ENCODE peak calls at places on chromosome 10, in five cellular contexts. G is fibroblast of the aortic adventitia; P is IMR-90; U is upper lobe of right lung; R is CD4-positive, alpha-beta T cell. O is an unnamed sample.

GRCh38 chr10:19952611-19953010 is 136.4 kb downstream of the PLXDC2 start:
- DNase-seq in R (no peak), U (no peak), P (no peak), G (no peak), O (no peak)

GRCh38 chr10:47257396-47258120 is 42.4 kb upstream of the GDF10 start:
- DNase-seq in U (no peak), P (peak), G (peak), R (peak), O (peak)

GRCh38 chr10:49187950-49188761 is at the start of gene TMEM273:
- DNase-seq in R (no peak), G (no peak), U (peak), P (no peak), O (peak)

GRCh38 chr10:86410542-86411124 is 44.0 kb upstream of the GRID1 start:
- DNase-seq in G (peak), P (peak), R (no peak), U (no peak), O (peak)

GRCh38 chr10:45460235-45460878 is 86.3 kb downstream of the ALOX5 start:
- DNase-seq in R (no peak), P (no peak), G (no peak), U (no peak), O (no peak)

GRCh38 chr10:126892873-126893175 is 12.4 kb upstream of the DOCK1 start:
- DNase-seq in U (no peak), R (no peak), P (no peak), G (no peak), O (no peak)

GRCh38 chr10:125231813-125232475 is 71.6 kb upstream of the CTBP2 start:
- DNase-seq in P (no peak), R (no peak), G (no peak), U (no peak), O (no peak)

GRCh38 chr10:14063531-14064317 is 267.0 kb downstream of the FRMD4A start:
- DNase-seq in P (peak), R (no peak), G (peak), U (no peak), O (peak)

GRCh38 chr10:120581496-120581895 is 124.5 kb downstream of the PLPP4 start:
- DNase-seq in U (no peak), P (no peak), G (no peak), R (no peak), O (no peak)

GRCh38 chr10:45370202-45370955 is 3.6 kb upstream of the ALOX5 start:
- DNase-seq in G (no peak), P (no peak), R (no peak), U (no peak), O (no peak)

GRCh38 chr10:86651631-86652331 is 2.6 kb upstream of the OPN4 start:
- DNase-seq in U (peak), P (no peak), G (no peak), R (no peak), O (no peak)

GRCh38 chr10:98920807-98921206 is 314.8 kb downstream of the HPSE2 start:
- DNase-seq in R (no peak), U (no peak), G (no peak), P (peak), O (no peak)

GRCh38 chr10:127907411-127908105 is 655 bp downstream of the PTPRE start:
- DNase-seq in R (no peak), P (no peak), G (peak), U (peak), O (peak)

GRCh38 chr10:68330852-68331454 is 911 bp upstream of the HNRNPH3 start:
- DNase-seq in U (no peak), R (peak), G (peak), P (peak), O (no peak)

GRCh38 chr10:65620404-65621048 is 1305.3 kb upstream of the LRRTM3 start:
- DNase-seq in R (no peak), P (no peak), G (no peak), U (no peak), O (no peak)

GRCh38 chr10:86673216-86673826 is 5.0 kb downstream of the LDB3 start:
- DNase-seq in U (no peak), P (no peak), R (no peak), G (no peak), O (no peak)

GRCh38 chr10:68202965-68203358 is 29.0 kb downstream of the ATOH7 start:
- DNase-seq in R (no peak), G (peak), U (no peak), P (peak), O (peak)

DNA sequence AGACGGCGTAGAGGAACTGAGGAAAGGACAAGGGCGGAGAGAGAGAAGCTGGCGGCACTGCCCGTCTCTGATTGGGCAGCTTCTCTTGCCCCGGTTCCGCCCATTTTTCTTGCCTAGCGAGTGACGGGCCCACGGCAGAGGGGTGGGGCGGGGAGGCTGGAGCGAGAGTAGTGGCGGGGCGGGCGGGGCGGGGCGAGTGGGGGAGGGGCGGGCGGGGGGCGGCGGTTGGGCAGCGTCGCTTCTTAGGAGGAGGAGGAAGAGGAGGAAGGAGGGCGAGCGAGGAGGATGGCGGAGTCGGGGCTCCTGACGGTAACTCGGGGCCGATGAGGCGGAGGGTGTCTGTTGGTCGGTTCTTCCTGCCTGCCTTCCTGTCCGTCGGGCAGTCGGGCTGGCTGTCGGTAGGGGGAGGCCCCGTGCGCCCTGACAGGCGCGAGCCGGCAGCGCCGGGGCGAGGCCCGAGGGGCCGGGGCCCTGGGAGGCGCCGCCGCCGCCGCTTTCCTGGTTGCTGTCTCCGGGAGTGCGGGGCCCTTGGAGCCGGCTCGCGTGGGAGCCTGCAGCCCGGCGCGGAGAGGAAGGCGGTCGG is at the start of gene SHOC2:
- DNase-seq in U (peak), P (no peak), G (no peak), R (peak), O (no peak)
- TF ChIP-seq CTCF in U (peak), P (peak), G (peak), R (peak), O (peak)

DNA sequence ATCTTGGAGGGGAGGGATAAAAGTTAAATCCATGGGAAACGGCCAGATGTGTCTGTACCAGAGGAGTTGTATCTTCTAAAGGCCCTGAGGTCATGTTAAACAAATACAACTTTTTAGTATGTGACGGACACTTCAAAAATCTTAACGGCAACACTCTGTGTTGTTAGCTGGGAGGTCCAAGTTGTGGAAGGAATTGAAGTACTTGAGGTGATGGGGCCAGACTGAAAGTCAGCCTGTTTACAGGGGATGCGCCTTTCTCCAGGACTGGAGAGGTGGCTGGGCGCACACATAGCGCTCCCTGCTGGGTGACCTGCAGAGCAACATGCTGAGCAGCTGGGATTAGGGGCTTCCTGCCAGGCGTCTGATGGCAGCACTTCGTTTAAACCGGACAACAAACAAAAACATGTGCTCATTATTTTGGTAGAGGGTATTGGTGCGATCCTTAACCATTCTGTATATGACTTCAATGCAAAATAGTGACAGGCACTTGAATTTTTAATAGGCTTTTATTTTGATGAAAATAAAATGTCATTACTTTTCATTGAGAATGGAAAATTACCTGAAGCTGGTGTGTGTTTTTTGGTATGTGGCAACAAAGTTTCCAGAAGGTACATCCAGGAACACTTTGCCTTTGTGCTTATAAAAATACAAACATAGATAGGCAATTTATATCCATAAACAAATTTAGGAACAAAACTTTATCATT is 198.2 kb downstream of the MLLT10 start:
- DNase-seq in U (no peak), P (peak), G (peak), R (no peak), O (peak)
- TF ChIP-seq CTCF in U (peak), P (peak), G (peak), R (peak), O (peak)

GRCh38 chr10:25758041-25758457 is 176.0 kb upstream of the MYO3A start:
- DNase-seq in P (no peak), R (no peak), U (no peak), G (peak), O (peak)
- TF ChIP-seq CTCF in P (no peak), R (no peak), U (peak), G (peak), O (peak)

DNA sequence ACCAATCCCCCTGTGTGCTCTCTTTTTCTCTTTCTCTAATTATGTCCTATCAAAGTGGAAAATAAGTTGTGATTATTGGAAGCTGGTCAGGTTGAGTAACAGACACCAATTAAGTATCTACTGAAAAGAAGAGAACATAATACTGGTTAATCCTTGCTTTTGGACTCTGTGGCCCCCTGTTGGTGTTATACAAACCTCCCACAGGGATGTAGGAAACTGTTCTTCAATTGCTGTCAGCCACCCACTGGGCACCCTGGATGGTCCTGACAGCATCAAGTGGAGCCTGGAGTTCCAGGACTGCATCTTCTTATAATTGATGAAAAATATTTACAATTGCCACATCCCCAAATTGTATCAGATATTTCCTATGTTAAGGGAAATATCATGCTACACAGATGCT is 939.7 kb downstream of the KCNMA1 start:
- DNase-seq in G (no peak), P (no peak), R (no peak), U (no peak), O (no peak)
- TF ChIP-seq CTCF in G (no peak), P (no peak), R (no peak), U (no peak), O (no peak)

DNA sequence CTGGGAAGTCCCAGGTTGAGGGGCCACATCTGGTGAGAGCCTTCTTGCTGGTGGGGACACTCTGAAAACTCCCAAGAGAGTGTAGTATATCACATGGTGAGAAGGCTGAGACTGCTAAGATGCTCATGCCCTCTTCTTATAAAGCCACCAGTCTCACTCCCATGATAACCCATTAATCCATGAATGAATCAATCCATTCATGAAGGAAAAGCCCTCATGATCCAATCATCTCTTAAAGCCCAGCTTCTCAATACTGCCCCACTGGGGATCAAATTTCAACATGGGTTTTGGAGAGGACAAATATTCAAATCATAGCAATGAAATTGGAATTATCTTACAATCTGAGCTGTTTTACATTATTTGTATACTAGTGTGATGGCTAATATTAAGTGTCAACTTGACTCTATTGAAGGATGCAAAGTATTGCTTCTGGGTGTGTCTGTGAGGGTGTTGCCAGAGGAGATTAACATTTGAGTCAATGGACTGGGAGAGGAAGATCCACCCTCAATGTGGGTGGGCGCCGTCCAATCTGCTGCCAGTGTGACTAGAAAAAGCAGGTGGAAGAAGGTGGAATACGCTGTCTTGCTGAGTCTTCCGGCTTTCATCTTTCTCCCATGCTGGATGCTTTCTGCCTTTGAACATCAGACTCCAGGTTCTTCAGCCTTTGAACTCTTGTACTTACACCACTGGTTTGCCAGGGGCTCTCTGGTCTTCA is 14.3 kb upstream of the UBE2D1 start:
- DNase-seq in G (no peak), P (no peak), R (no peak), U (no peak), O (no peak)
- TF ChIP-seq CTCF in G (no peak), P (no peak), R (no peak), U (no peak), O (no peak)

DNA sequence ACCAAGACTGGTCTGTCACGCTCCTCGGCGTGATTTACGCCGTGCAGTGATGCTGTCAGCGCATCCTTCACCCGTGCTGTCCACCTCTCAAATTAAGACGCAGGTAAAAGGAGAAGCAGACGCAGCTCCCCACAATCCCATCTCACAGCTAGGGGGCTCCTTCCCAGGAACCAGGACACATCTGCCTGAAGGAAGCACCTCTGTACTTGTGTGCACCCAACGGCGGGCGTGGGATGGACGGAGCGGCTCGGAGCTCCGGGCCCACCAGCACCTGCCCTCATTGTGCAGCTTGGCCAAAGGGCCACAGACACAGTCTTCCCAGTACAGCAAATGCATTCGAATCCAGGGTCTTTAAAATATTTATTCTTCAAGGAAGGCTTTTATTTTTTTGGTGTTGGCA is 55.3 kb downstream of the STK32C start:
- DNase-seq in R (no peak), G (no peak), U (no peak), P (no peak), O (no peak)
- TF ChIP-seq CTCF in R (no peak), G (no peak), U (no peak), P (no peak), O (no peak)

DNA sequence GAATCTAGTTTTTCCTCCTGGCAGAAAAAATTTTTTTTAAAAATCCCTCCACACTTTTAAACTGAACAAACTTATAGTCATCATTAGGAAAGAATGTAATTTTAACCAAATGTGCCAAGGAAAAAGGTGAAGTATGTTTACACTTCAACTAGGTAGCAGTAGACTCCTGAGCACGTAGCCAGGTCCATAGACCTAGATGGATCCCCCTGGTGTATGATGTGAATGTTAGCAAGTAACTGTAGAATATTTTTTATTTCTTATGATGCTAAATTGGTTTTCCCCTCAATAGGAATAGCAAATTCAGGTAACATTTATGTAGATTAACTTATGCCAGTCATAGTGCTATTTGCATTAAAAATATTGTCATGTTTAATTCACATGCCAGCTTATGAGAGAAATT is 19.6 kb downstream of the CABCOCO1 start:
- DNase-seq in R (no peak), G (no peak), U (no peak), P (no peak), O (no peak)
- TF ChIP-seq CTCF in R (no peak), G (no peak), U (no peak), P (peak), O (no peak)

DNA sequence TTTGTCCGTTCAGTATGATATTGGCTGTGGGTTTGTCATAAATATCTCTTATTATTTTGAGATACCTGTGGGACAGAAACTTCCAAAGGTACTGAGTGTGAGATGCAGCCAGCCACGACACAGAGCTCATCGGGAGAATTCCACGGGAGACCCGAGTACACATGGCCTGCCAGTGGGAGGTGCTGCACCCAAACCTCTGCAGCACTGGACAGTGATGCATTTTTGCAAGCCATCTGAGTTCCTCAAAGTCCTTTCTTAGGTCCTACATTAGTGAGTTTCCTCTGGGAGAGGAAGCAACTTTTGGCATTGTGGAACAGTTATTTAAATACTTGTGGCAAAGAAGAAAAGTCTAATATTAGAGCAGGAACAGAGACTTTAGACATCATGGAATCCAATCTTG is 77.5 kb downstream of the ARID5B start:
- DNase-seq in U (peak), G (no peak), R (no peak), P (no peak), O (no peak)
- TF ChIP-seq CTCF in U (peak), G (no peak), R (no peak), P (no peak), O (peak)

GRCh38 chr10:104142081-104142480 is 20.1 kb downstream of the SFR1 start:
- DNase-seq in U (no peak), R (no peak), P (no peak), G (no peak), O (no peak)

GRCh38 chr10:104143829-104144228 is 21.9 kb downstream of the SFR1 start:
- DNase-seq in U (no peak), P (no peak), R (no peak), G (no peak), O (no peak)

GRCh38 chr10:104138131-104138530 is 16.2 kb downstream of the SFR1 start:
- DNase-seq in R (no peak), U (no peak), P (no peak), G (no peak), O (no peak)

DNA sequence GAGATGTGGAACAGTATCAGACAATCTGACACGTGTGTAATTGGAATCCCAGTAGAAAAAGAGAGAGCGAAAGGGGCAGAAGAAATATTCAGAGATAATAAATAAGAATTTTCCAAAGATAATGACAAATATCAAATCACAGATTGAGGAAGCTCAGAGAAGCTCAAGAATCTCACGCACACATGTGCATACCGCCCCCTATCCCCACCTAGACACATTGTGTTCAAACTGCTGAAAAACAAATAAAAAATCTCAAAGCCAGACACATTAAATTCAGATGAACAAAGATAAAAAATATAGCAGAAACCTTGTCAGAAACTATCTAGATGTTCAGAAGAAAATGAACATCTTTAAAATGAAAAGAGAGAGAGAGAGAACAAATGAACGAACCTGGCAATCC is 17.2 kb downstream of the SFR1 start:
- DNase-seq in U (no peak), G (peak), P (no peak), R (no peak), O (no peak)
- TF ChIP-seq CTCF in U (peak), G (peak), P (no peak), R (peak), O (peak)

GRCh38 chr10:77590344-77591237 is 47.0 kb downstream of the KCNMA1 start:
- DNase-seq in U (no peak), R (no peak), P (no peak), G (no peak), O (no peak)

GRCh38 chr10:77587424-77587806 is 50.2 kb downstream of the KCNMA1 start:
- DNase-seq in U (no peak), G (no peak), P (no peak), R (no peak), O (no peak)

GRCh38 chr10:77583527-77583926 is 54.1 kb downstream of the KCNMA1 start:
- DNase-seq in G (no peak), R (no peak), U (no peak), P (no peak), O (no peak)

GRCh38 chr10:77588886-77589285 is 48.7 kb downstream of the KCNMA1 start:
- DNase-seq in P (no peak), G (no peak), R (no peak), U (no peak), O (no peak)

DNA sequence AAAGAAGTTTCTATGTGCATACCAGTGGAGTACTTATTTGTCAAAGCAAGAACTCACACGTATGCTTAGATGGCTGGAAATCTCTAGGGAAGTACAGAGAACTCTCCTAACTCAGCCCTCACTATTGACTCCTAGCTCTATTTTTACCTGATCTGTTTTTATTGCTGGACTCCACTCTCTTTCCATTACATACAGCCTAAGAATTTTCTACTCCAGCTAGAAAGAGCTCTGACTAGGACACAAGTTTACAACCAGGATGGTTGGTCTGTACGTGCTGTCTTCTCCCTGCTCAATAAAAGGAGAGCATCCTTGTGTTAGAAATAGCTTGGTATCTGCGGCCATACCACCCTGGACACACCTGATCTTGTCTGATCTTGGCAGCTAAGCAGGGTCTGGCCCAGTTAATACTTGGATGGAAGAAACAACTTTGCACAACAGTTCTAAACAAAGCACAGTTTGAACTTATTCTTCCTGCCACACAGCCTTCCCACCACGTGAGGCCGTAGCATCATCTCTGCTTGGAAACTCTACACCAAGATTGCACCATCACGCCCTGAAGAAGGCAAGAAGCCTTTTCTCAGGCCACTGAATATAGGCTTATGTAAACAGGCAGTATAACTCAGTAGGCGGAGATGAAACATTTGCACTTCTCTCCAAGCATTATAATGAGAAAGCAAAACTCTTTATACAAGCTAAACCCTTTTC is 50.7 kb downstream of the KCNMA1 start:
- DNase-seq in R (no peak), P (peak), U (no peak), G (peak), O (peak)
- TF ChIP-seq CTCF in R (no peak), P (peak), U (no peak), G (no peak), O (peak)